ENCODE peak calls at places on chromosomes 13 and 19, in five cellular contexts. D is left ventricle myocardium inferior, H is ascending aorta, Z is transverse colon, P is bronchial epithelial cell. T is an unnamed sample.

GRCh38 chr19:1942078-1942933 is 1.3 kb downstream of the CSNK1G2 start:
- DNase-seq in H (no peak), Z (peak; percentile 86), D (peak; percentile 66), P (peak; percentile 60), T (peak; percentile 83)

GRCh38 chr19:33849551-33850147 is 53.0 kb downstream of the KCTD15 start:
- DNase-seq in D (no peak), Z (no peak), H (no peak), P (no peak), T (no peak)

GRCh38 chr19:53993448-53993847 is 2.0 kb downstream of the CACNG6 start:
- DNase-seq in P (no peak), Z (no peak), D (no peak), H (no peak), T (no peak)

GRCh38 chr19:41327499-41328156 is 17.7 kb downstream of the CCDC97 start:
- DNase-seq in H (no peak), P (peak; percentile 85), Z (peak; percentile 88), D (peak; percentile 76), T (peak; percentile 81)

GRCh38 chr19:54106716-54107115 is 4.1 kb downstream of the NDUFA3 start:
- DNase-seq in H (no peak), P (no peak), D (peak; percentile 12), Z (no peak), T (no peak)

GRCh38 chr19:54201980-54202379 is 1.3 kb downstream of the RPS9 start:
- DNase-seq in H (no peak), P (no peak), Z (no peak), D (no peak), T (no peak)

GRCh38 chr13:55199132-55199531 is 1941.6 kb upstream of the PRR20A start:
- DNase-seq in Z (no peak), D (no peak), H (no peak), P (peak; percentile 0), T (no peak)

GRCh38 chr13:66210677-66211076 is 1019.5 kb downstream of the PCDH9 start:
- DNase-seq in D (no peak), H (no peak), Z (no peak), P (peak; percentile 20), T (no peak)

GRCh38 chr13:79522583-79522982 is 41.6 kb downstream of the NDFIP2 start:
- DNase-seq in P (peak; percentile 29), D (no peak), H (no peak), Z (no peak), T (peak; percentile 66)

GRCh38 chr19:10112895-10113591 is 1.6 kb downstream of the P2RY11 start:
- DNase-seq in P (peak; percentile 35), Z (peak; percentile 68), H (no peak), D (no peak), T (peak; percentile 82)

GRCh38 chr13:99258946-99259345 is 767 bp upstream of the GPR18 start:
- DNase-seq in H (no peak), Z (no peak), D (no peak), P (no peak), T (peak; percentile 64)

GRCh38 chr13:99031725-99032298 is 53.9 kb upstream of the DOCK9 start:
- DNase-seq in H (no peak), D (no peak), P (peak; percentile 80), Z (no peak), T (no peak)

GRCh38 chr19:7168941-7169340 is 99.4 kb downstream of the ZNF557 start:
- DNase-seq in P (no peak), H (no peak), Z (no peak), D (no peak), T (no peak)

GRCh38 chr13:32840840-32841713 is 175.1 kb upstream of the KL start:
- DNase-seq in P (no peak), H (no peak), Z (no peak), D (peak; percentile 57), T (peak; percentile 46)

GRCh38 chr13:42038661-42039456 is 9.6 kb upstream of the DGKH start:
- DNase-seq in H (no peak), Z (no peak), P (no peak), D (no peak), T (no peak)

DNA sequence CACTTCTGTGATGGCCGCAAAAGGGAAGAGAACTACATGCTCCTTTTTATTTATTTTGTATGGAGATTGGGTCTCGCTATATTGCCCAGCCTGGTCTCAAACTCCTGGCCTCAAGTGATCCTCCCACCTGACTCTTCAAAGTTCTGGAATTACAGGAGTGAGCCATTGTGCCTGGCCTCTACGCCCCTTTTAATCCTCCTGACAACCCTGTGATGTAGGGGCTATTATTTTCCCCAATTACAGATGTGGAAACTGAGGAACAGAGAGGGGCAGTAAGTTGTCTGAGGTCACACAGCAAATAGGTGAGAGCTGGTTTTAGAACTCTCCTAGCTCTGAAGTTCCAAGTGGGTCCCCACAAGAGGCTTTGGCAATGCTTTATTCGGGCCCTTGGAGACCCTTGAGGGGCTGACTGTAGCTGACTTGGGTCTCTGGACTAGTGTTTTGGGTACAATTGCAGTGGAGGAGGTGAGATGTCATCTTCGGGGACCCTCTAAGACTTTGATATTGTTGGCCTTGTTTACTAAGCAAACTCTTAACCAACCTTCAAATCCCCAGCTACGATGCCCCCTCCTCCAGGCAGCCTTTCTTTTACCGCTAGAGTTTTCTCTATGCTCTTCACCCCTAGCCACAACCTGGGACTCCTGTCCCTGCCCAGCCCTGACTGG is 11.8 kb downstream of the TJP3 start:
- DNase-seq in D (no peak), Z (no peak), H (no peak), P (no peak), T (no peak)
- H3K27me3 ChIP-seq in D (peaks cover 68% of the 10 kb centered on the region), Z (peaks cover 38% of the 10 kb centered on the region), H (peaks cover 28% of the 10 kb centered on the region), P (peaks cover 2% of the 10 kb centered on the region), T (no peaks in the 10 kb centered on the region)

GRCh38 chr19:13208131-13208963 is 58.1 kb downstream of the IER2 start:
- DNase-seq in P (no peak), H (no peak), D (peak; percentile 39), Z (peak; percentile 44), T (peak; percentile 70)
- H3K27me3 ChIP-seq in P (no peaks in the 10 kb centered on the region), H (no peaks in the 10 kb centered on the region), D (no peaks in the 10 kb centered on the region), Z (no peaks in the 10 kb centered on the region), T (no peaks in the 10 kb centered on the region)

DNA sequence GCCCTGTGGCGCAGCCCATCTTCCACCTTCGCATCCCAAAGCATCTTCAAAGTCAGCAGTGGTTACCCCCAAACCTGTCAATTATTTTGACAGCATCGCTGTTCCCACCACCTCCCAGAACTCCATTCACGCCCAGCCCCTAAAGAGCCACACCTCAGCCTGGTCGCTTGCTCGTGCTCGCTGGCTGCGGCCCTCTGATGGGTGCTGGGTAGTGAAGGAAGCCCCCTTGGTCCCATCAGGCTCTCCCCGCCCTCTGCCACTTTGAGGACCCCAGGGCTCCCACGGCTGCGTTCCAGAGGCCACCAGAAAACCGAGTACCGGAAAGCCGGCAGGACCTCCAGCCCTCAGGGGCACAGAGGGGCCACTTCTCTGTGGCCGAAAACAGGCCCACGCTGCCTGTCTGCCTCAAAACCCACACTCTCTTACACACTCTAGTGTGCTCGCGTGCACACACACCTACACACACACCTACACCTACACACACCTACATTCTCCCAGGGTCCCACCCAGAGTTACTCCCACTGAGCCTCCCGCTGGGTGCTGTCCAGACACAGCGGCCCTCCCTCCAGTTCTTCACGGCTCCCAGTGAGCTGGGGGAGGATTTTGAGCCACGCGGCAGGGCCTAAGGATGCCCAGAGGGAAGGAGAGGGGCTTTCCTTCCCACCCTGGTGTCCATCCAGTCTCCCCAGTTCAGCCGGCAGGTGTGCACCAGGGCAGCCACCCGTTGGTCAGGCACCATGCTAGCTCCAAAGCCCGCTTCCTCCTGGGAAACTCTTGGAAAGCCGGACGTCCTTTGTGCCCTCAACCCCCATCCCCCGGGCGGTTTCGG is 1.9 kb downstream of the VSTM2B start:
- DNase-seq in P (no peak), Z (no peak), H (no peak), D (no peak), T (no peak)
- H3K27me3 ChIP-seq in P (peaks cover 46% of the 10 kb centered on the region), Z (peaks cover 94% of the 10 kb centered on the region), H (peaks cover 41% of the 10 kb centered on the region), D (peaks cover 100% of the 10 kb centered on the region), T (no peaks in the 10 kb centered on the region)

GRCh38 chr19:50817941-50818858 is 5.4 kb downstream of the KLK1 start:
- DNase-seq in D (peak; percentile 37), P (no peak), H (no peak), Z (peak; percentile 90), T (peak; percentile 85)
- H3K27me3 ChIP-seq in D (peaks cover 99% of the 10 kb centered on the region), P (peaks cover 9% of the 10 kb centered on the region), H (peaks cover 11% of the 10 kb centered on the region), Z (peaks cover 69% of the 10 kb centered on the region), T (no peaks in the 10 kb centered on the region)

GRCh38 chr19:18597809-18598660 is 8.6 kb downstream of the CRLF1 start:
- DNase-seq in D (no peak), Z (no peak), H (no peak), P (no peak), T (no peak)
- H3K27me3 ChIP-seq in D (peaks cover 77% of the 10 kb centered on the region), Z (peaks cover 73% of the 10 kb centered on the region), H (peaks cover 3% of the 10 kb centered on the region), P (no peaks in the 10 kb centered on the region), T (no peaks in the 10 kb centered on the region)

DNA sequence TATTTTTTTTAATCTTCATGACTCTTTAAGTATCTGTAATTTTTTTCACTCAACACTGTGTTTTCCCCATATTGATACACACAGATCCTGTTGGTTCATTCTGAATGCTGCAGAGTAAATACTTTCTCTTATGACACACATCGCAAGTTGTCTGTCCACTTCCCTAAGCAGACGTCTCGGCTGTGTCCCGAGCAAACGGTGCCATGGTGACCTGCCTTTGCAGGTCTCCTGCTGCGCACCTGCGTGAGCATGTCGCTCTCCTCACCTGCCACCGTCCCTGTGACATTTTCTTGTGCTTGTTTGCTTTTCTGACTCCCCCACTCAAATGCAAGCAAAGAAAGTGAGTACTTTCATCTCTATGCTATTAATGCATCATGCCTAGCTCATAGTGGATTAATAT is 57.8 kb downstream of the CCDC70 start:
- DNase-seq in D (no peak), H (no peak), Z (no peak), P (peak; percentile 14), T (no peak)
- H3K27me3 ChIP-seq in D (no peaks in the 10 kb centered on the region), H (no peaks in the 10 kb centered on the region), Z (no peaks in the 10 kb centered on the region), P (peaks cover 6% of the 10 kb centered on the region), T (peaks cover 3% of the 10 kb centered on the region)

GRCh38 chr19:50638576-50638975 is 1.1 kb downstream of the SYT3 start:
- DNase-seq in Z (no peak), H (no peak), P (no peak), D (no peak), T (no peak)
- H3K27me3 ChIP-seq in Z (peaks cover 65% of the 10 kb centered on the region), H (no peaks in the 10 kb centered on the region), P (peaks cover 1% of the 10 kb centered on the region), D (peaks cover 89% of the 10 kb centered on the region), T (no peaks in the 10 kb centered on the region)